ENCODE peak calls at places on chromosomes 1 and 21, in five cellular contexts. I is T-helper 1 cell; Q is activated CD4-positive, alpha-beta T cell treated with anti-CD3 and anti-CD28 coated beads for 24 hours; J is SHP77; Y is hepatocyte. U is an unnamed sample.

GRCh38 chr1:20462397-20462796 is 23.6 kb downstream of the CAMK2N1 start:
- DNase-seq in I (no peak), Q (no peak), J (no peak), Y (no peak), U (no peak)

GRCh38 chr1:23868848-23869450 is 859 bp upstream of the FUCA1 start:
- DNase-seq in I (no peak), Q (no peak), J (no peak), Y (no peak), U (no peak)

GRCh38 chr1:86169625-86170024 is 13.1 kb upstream of the COL24A1 start:
- DNase-seq in I (no peak), Q (no peak), J (no peak), Y (no peak), U (no peak)

GRCh38 chr1:2074944-2075740 is 24.9 kb downstream of the PRKCZ start:
- DNase-seq in I (no peak), Q (no peak), J (no peak), Y (no peak), U (no peak)

GRCh38 chr1:83709662-83710061 is 289.3 kb downstream of the TTLL7 start:
- DNase-seq in I (no peak), Q (no peak), J (no peak), Y (no peak), U (no peak)

GRCh38 chr1:192489046-192489445 is 86.5 kb upstream of the RGS1 start:
- DNase-seq in I (no peak), Q (no peak), J (no peak), Y (no peak), U (no peak)

GRCh38 chr1:56585985-56586384 is 6.6 kb upstream of the PLPP3 start:
- DNase-seq in I (no peak), Q (no peak), J (no peak), Y (no peak), U (no peak)

GRCh38 chr1:3180915-3181314 is 111.9 kb downstream of the PRDM16 start:
- DNase-seq in I (no peak), Q (no peak), J (no peak), Y (no peak), U (no peak)

GRCh38 chr1:41558761-41559171 is 74.3 kb upstream of the EDN2 start:
- DNase-seq in I (no peak), Q (no peak), J (no peak), Y (no peak), U (no peak)

GRCh38 chr21:17501107-17502006 is 11.5 kb upstream of the CXADR start:
- DNase-seq in I (no peak), Q (no peak), J (no peak), Y (peak), U (peak)

GRCh38 chr1:206794294-206794908 is 22.1 kb upstream of the IL10 start:
- DNase-seq in I (no peak), Q (no peak), J (no peak), Y (no peak), U (no peak)

GRCh38 chr1:183126528-183126927 is 59.5 kb upstream of the LAMC2 start:
- DNase-seq in I (no peak), Q (no peak), J (no peak), Y (no peak), U (no peak)

GRCh38 chr1:93629101-93630059 is 52.3 kb downstream of the BCAR3 start:
- DNase-seq in I (no peak), Q (no peak), J (peak), Y (peak), U (peak)

GRCh38 chr21:42754270-42754933 is 101.0 kb downstream of the PDE9A start:
- DNase-seq in I (no peak), Q (no peak), J (no peak), Y (no peak), U (no peak)

GRCh38 chr1:208105756-208106155 is 138.4 kb downstream of the PLXNA2 start:
- DNase-seq in I (no peak), Q (no peak), J (no peak), Y (no peak), U (no peak)

GRCh38 chr1:2786329-2787162 is 14.9 kb downstream of the TTC34 start:
- DNase-seq in I (peak), Q (peak), J (peak), Y (no peak), U (no peak)

GRCh38 chr21:25639167-25639921 is at the start of gene JAM2:
- DNase-seq in I (peak), Q (peak), J (no peak), Y (peak), U (no peak)

GRCh38 chr1:223031690-223032601 is 111.1 kb downstream of the TLR5 start:
- DNase-seq in I (no peak), Q (no peak), J (no peak), Y (no peak), U (no peak)

GRCh38 chr1:53470155-53470554 is 11.0 kb downstream of the DMRTB1 start:
- DNase-seq in I (no peak), Q (no peak), J (peak), Y (peak), U (peak)

GRCh38 chr1:154784924-154785531 is 85.1 kb downstream of the KCNN3 start:
- DNase-seq in I (no peak), Q (no peak), J (no peak), Y (no peak), U (peak)

GRCh38 chr1:108862017-108862610 is 5.2 kb upstream of the AKNAD1 start:
- DNase-seq in I (no peak), Q (no peak), J (no peak), Y (no peak), U (no peak)

GRCh38 chr1:57591854-57592253 is 168.0 kb upstream of the DAB1 start:
- DNase-seq in I (no peak), Q (no peak), J (no peak), Y (peak), U (no peak)

GRCh38 chr1:53545663-53546408 is 86.6 kb downstream of the DMRTB1 start:
- DNase-seq in I (no peak), Q (no peak), J (no peak), Y (no peak), U (no peak)

GRCh38 chr1:212667223-212668139 is 32.2 kb downstream of the BATF3 start:
- DNase-seq in I (no peak), Q (no peak), J (no peak), Y (peak), U (peak)

GRCh38 chr21:28397040-28397439 is 595.6 kb downstream of the LTN1 start:
- DNase-seq in I (no peak), Q (no peak), J (no peak), Y (no peak), U (no peak)

U was measured in HepG2.